ENCODE peak calls at places on chromosomes 4 and X, in five cellular contexts. G is suprapubic skin, H is body of pancreas, C is thyroid gland, R is gastrocnemius medialis. T is an unnamed sample.

GRCh38 chrX:72029473-72030411 is 102.0 kb downstream of the RTL5 start:
- DNase-seq in G (no peak), C (peak), H (peak), R (no peak), T (peak)

GRCh38 chrX:141736656-141737055 is 38.1 kb upstream of the SPANXD start:
- DNase-seq in H (no peak), C (no peak), R (no peak), G (no peak), T (no peak)

GRCh38 chr4:73730854-73731253 is 9.5 kb upstream of the CXCL8 start:
- DNase-seq in G (no peak), C (no peak), R (no peak), H (no peak), T (no peak)

GRCh38 chr4:159444668-159445067 is 341.8 kb downstream of the RAPGEF2 start:
- DNase-seq in R (no peak), H (no peak), G (no peak), C (no peak), T (no peak)

GRCh38 chr4:82515705-82516104 is 46.1 kb downstream of the TMEM150C start:
- DNase-seq in H (peak), G (no peak), R (no peak), C (peak), T (no peak)

GRCh38 chr4:24770111-24770584 is 25.2 kb upstream of the SOD3 start:
- DNase-seq in C (no peak), R (no peak), G (no peak), H (no peak), T (peak)

GRCh38 chr4:175891231-175891630 is 79.2 kb upstream of the GPM6A start:
- DNase-seq in H (no peak), G (no peak), R (no peak), C (no peak), T (no peak)

GRCh38 chr4:47526281-47526680 is 41.2 kb downstream of the ATP10D start:
- DNase-seq in G (no peak), C (no peak), H (no peak), R (no peak), T (no peak)

GRCh38 chrX:48801281-48802088 is at the start of gene HDAC6:
- DNase-seq in G (peak), R (peak), H (peak), C (peak), T (peak)

GRCh38 chrX:48800574-48801280 is 1.1 kb upstream of the HDAC6 start:
- DNase-seq in C (no peak), R (no peak), H (no peak), G (no peak), T (no peak)

GRCh38 chrX:48802813-48803261 is 970 bp downstream of the HDAC6 start:
- DNase-seq in G (no peak), C (no peak), H (no peak), R (no peak), T (no peak)

GRCh38 chrX:48806088-48806487 is 4.2 kb downstream of the HDAC6 start:
- DNase-seq in R (no peak), G (no peak), H (no peak), C (no peak), T (no peak)

GRCh38 chrX:48802089-48802812 is 384 bp downstream of the HDAC6 start:
- DNase-seq in G (peak), R (peak), C (peak), H (peak), T (peak)
- TF ChIP-seq POLR2A in G (no peak), R (peak), C (peak), H (peak), T (no peak)

DNA sequence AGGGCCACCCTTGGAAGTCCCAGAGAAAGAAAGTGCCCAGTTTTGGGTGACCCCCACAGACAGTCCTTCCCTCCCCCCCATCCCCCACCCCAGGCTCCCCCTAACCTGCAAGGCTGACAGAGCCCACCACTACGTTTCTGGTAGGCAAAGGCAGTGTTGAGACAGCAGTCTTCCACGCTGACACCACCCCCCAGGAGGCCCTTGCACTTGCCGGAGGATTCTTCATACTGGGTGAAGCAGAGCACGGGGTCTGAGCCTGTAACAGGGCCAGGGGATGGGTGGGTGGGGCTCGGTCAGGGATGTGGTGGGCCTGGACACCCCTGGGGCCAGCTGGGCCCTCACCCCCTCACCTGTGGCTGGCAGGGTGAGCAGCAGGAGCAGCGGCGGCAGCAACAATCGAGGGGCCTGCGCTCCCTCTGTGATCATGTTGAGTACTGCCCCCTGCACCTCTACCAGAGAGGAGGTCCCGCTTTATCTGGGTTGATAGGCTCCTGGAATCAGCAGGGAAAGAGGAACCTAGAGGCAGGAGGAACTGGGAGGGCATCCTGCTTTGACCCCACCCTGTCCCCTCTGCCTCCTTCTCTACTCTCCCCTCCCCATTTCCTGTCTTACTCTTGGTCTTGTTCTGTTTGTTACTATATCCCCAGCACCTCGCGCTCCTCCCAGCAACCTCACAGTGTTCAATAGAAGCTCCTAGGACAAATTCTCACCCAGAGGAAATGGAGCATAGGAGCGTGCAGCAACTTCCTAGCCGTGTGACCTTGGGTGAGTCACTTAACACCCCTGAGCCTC is at the start of gene CFP:
- DNase-seq in C (no peak), H (no peak), R (no peak), G (no peak), T (no peak)
- TF ChIP-seq POLR2A in C (no peak), H (no peak), R (no peak), G (no peak), T (no peak)

GRCh38 chr4:6721121-6721520 is 5.1 kb downstream of the BLOC1S4 start:
- DNase-seq in R (no peak), C (no peak), H (no peak), G (no peak), T (no peak)

GRCh38 chr4:6716958-6717655 is 1.1 kb downstream of the BLOC1S4 start:
- DNase-seq in G (no peak), R (no peak), H (no peak), C (no peak), T (no peak)

GRCh38 chr4:6720202-6720699 is 4.3 kb downstream of the BLOC1S4 start:
- DNase-seq in G (peak), H (peak), C (peak), R (peak), T (peak)

GRCh38 chr4:6719611-6720179 is 3.7 kb downstream of the BLOC1S4 start:
- DNase-seq in G (no peak), R (no peak), H (no peak), C (no peak), T (no peak)

DNA sequence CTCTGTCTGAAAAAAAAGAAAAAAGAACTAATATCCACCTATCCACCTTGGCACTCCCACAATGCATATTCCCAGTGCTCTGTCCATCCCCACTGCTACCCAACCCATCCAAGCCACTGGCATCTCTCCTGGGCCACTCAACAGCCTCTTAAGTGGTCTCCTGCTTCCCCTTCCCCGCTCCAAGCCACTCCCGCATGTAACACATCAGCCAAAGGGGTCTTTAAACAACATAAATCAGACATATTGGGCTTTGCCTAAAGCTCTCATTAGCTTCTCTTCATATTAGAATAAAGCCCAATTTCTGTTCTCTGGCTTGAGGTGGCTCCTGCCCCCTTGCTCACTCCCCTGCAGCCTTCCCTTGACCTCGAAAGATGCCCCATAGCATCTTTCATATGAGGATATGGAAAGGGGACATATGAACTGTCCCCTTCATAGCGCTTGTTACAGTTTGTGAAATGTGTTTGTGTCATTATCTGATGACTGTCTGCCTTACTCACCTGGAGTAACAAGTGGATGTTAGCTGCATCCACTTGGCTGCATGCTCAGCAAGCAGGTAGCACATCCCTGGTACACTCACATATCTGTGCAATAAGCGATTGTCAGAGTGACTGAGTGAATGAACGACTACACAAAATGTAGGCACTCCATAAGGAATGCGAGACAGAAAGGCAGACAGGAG is 3.1 kb downstream of the BLOC1S4 start:
- DNase-seq in H (no peak), G (no peak), C (no peak), R (no peak), T (no peak)
- TF ChIP-seq POLR2A in H (no peak), G (no peak), C (no peak), R (no peak), T (no peak)

GRCh38 chr4:107740381-107740780 is 20.3 kb upstream of the PAPSS1 start:
- DNase-seq in H (no peak), C (no peak), R (no peak), G (no peak), T (no peak)
- TF ChIP-seq POLR2A in H (no peak), C (no peak), R (no peak), G (no peak), T (no peak)

DNA sequence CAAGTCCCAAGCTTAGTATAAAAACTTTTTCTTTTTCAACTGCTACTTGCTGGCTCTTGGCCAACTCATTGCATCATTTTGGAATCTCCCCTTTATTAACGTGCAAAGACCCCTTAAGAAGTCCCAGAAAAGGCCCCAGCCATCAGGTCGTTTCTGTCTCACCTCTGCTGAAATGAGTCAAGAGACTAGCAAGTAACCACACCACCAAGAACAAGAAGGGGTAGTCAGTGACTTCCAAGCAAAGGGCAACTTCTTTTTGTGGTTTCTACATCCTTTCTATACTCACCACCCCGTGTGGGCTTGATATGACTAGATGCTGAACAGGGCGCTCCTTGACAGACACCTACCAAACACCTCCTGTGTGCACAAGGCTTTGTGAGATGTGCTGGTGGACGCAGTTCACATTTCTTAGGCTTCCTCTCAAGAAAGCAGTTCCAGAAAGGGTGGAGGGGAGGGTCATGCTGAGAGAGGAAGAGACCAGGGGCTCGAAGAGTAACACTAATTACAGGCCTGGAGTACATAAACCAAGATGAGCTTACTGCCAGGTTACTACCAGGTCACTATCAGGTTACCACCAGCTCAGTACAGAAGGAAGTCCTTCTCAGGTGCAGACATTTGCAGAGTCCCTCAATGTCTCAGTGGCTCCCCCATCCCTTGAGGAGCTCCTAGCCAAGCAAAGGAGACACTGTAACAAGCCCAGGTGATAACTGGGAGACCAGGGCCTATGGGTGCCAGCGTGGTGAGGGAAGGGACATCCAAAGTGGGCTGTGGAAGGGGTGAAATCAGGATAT is 19.3 kb downstream of the JAKMIP1 start:
- DNase-seq in H (no peak), G (no peak), R (no peak), C (no peak), T (no peak)
- TF ChIP-seq POLR2A in H (no peak), G (no peak), R (no peak), C (no peak), T (no peak)

T was measured in H54.